ENCODE peak calls at places on chromosome 17, in five cellular contexts. P, J, N, K and S are unnamed samples.

GRCh38 chr17:33375086-33375485 is 82.0 kb upstream of the ASIC2 start:
- DNase-seq in K (no peak), N (no peak), P (no peak), J (peak), S (no peak)

GRCh38 chr17:7613769-7614421 is 802 bp downstream of the FXR2 start:
- DNase-seq in P (no peak), N (no peak), K (no peak), J (no peak), S (no peak)

GRCh38 chr17:6162216-6162615 is 92.0 kb downstream of the WSCD1 start:
- DNase-seq in N (no peak), K (no peak), P (peak), J (no peak), S (no peak)

GRCh38 chr17:3959295-3959899 is 4.8 kb downstream of the ATP2A3 start:
- DNase-seq in J (peak), K (no peak), N (no peak), P (no peak), S (no peak)

GRCh38 chr17:50346313-50347086 is 574 bp downstream of the XYLT2 start:
- DNase-seq in J (peak), N (peak), P (no peak), K (peak), S (peak)

GRCh38 chr17:83099570-83100181 is 20.3 kb downstream of the METRNL start:
- DNase-seq in P (no peak), K (no peak), N (peak), J (no peak), S (no peak)

GRCh38 chr17:10063730-10064221 is 134.6 kb downstream of the GAS7 start:
- DNase-seq in J (no peak), N (no peak), P (no peak), K (no peak), S (no peak)

GRCh38 chr17:1351967-1352366 is 48.1 kb downstream of the YWHAE start:
- DNase-seq in P (no peak), J (no peak), N (no peak), K (no peak), S (no peak)

GRCh38 chr17:40063034-40063765 is 435 bp downstream of the THRA start:
- DNase-seq in P (no peak), N (peak), J (peak), K (no peak), S (no peak)

GRCh38 chr17:6546069-6546718 is 10.2 kb downstream of the PITPNM3 start:
- DNase-seq in P (no peak), J (no peak), N (no peak), K (no peak), S (no peak)

GRCh38 chr17:921161-921560 is 58.4 kb downstream of the NXN start:
- DNase-seq in P (no peak), J (no peak), K (no peak), N (no peak), S (no peak)

GRCh38 chr17:60863892-60864673 is 186.4 kb downstream of the BCAS3 start:
- DNase-seq in N (no peak), J (no peak), K (no peak), P (no peak), S (no peak)

GRCh38 chr17:32152130-32152529 is 9.8 kb downstream of the RHOT1 start:
- DNase-seq in P (no peak), K (no peak), J (no peak), N (no peak), S (no peak)

GRCh38 chr17:82020874-82021727 is 1.6 kb downstream of the CENPX start:
- DNase-seq in P (no peak), N (peak), J (no peak), K (no peak), S (no peak)

GRCh38 chr17:56785396-56785795 is 48.3 kb downstream of the C17orf67 start:
- DNase-seq in P (no peak), N (no peak), J (no peak), K (no peak), S (no peak)

GRCh38 chr17:48555616-48556533 is 11.0 kb upstream of the HOXB2 start:
- DNase-seq in P (no peak), K (no peak), J (peak), N (no peak), S (no peak)

GRCh38 chr17:58531122-58531521 is 16.7 kb upstream of the MTMR4 start:
- DNase-seq in K (no peak), N (peak), P (no peak), J (no peak), S (no peak)

GRCh38 chr17:40827746-40828453 is 5.5 kb upstream of the KRT10 start:
- DNase-seq in J (peak), K (no peak), N (no peak), P (no peak), S (no peak)

GRCh38 chr17:28928061-28928460 is 23.3 kb downstream of the PHF12 start:
- DNase-seq in N (no peak), K (no peak), J (peak), P (no peak), S (no peak)

GRCh38 chr17:27245230-27245696 is 48.7 kb upstream of the WSB1 start:
- DNase-seq in K (peak), P (peak), N (peak), J (peak), S (peak)

GRCh38 chr17:691423-691822 is 23.2 kb downstream of the VPS53 start:
- DNase-seq in K (no peak), P (no peak), J (no peak), N (no peak), S (no peak)

GRCh38 chr17:17693253-17693954 is 12.1 kb downstream of the RAI1 start:
- DNase-seq in N (peak), J (no peak), K (no peak), P (no peak), S (no peak)

GRCh38 chr17:927611-928461 is 51.7 kb downstream of the NXN start:
- DNase-seq in J (no peak), P (no peak), N (no peak), K (no peak), S (no peak)

GRCh38 chr17:16507918-16508533 is 16.0 kb upstream of the LRRC75A start:
- DNase-seq in P (no peak), K (no peak), N (no peak), J (no peak), S (no peak)

GRCh38 chr17:43018008-43018853 is 4.0 kb downstream of the VAT1 start:
- DNase-seq in K (no peak), J (no peak), N (peak), P (no peak), S (no peak)
- TF ChIP-seq TAF1 in K (no peak), J (no peak), N (no peak), P (no peak), S (no peak)

DNA sequence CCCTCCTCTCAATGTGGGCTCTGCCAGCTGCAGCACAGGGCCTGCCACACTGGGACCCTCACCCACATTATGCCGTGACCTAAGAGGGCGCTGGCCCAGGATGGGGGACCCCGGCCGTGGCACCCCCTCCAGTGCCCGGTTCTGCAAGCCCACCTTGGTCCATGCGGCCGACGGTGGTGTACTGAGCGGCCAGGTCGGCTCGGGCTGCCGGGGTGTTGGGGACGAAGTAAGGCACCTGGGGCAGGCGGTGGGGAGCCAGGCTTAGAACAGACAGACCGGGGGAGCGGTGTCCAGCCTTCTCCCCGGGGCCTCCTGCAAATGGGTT is 6.5 kb downstream of the SGSH start:
- DNase-seq in N (no peak), P (no peak), K (no peak), J (no peak), S (no peak)
- TF ChIP-seq TAF1 in N (no peak), P (no peak), K (no peak), J (no peak), S (no peak)

GRCh38 chr17:75825748-75826370 is 18.3 kb downstream of the UNC13D start:
- DNase-seq in N (no peak), J (no peak), P (no peak), K (no peak), S (no peak)

GRCh38 chr17:75826561-75827290 is 17.5 kb downstream of the UNC13D start:
- DNase-seq in P (no peak), J (no peak), N (no peak), K (no peak), S (no peak)

GRCh38 chr17:75828741-75829140 is 15.5 kb downstream of the UNC13D start:
- DNase-seq in N (no peak), K (no peak), P (no peak), J (no peak), S (no peak)

GRCh38 chr17:75828051-75828400 is 16.2 kb downstream of the UNC13D start:
- DNase-seq in J (no peak), P (no peak), K (no peak), N (no peak), S (no peak)

GRCh38 chr17:75827291-75828050 is 16.7 kb downstream of the UNC13D start:
- DNase-seq in K (peak), J (no peak), P (peak), N (peak), S (peak)
- TF ChIP-seq TAF1 in K (no peak), J (no peak), P (peak), N (no peak), S (no peak)

GRCh38 chr17:79019631-79020584 is 4.1 kb upstream of the C1QTNF1 start:
- DNase-seq in N (peak), J (peak), K (peak), P (no peak), S (no peak)
- TF ChIP-seq TAF1 in N (no peak), J (no peak), K (no peak), P (no peak), S (no peak)

GRCh38 chr17:72119963-72120877 is 600 bp upstream of the SOX9 start:
- DNase-seq in P (no peak), N (peak), K (no peak), J (no peak), S (no peak)
- TF ChIP-seq TAF1 in P (no peak), N (no peak), K (no peak), J (no peak), S (no peak)

GRCh38 chr17:73318427-73318813 is 6.6 kb upstream of the CDC42EP4 start:
- DNase-seq in J (no peak), K (no peak), P (no peak), N (no peak), S (no peak)
- TF ChIP-seq TAF1 in J (no peak), K (no peak), P (no peak), N (no peak), S (no peak)

GRCh38 chr17:68457168-68457538 is at the start of gene WIPI1:
- DNase-seq in J (no peak), P (no peak), N (no peak), K (no peak), S (no peak)

GRCh38 chr17:68455756-68456528 is 1.4 kb downstream of the WIPI1 start:
- DNase-seq in N (peak), K (no peak), P (no peak), J (no peak), S (no peak)

GRCh38 chr17:68457539-68458259 is 403 bp upstream of the WIPI1 start:
- DNase-seq in K (peak), P (peak), J (peak), N (peak), S (peak)

GRCh38 chr17:68458260-68459029 is 1.1 kb upstream of the WIPI1 start:
- DNase-seq in K (no peak), N (no peak), P (no peak), J (no peak), S (no peak)

GRCh38 chr17:68456529-68457167 is 648 bp downstream of the WIPI1 start:
- DNase-seq in N (peak), K (no peak), J (no peak), P (peak), S (no peak)
- TF ChIP-seq TAF1 in N (no peak), K (no peak), J (no peak), P (peak), S (no peak)

GRCh38 chr17:74951680-74952421 is 16.2 kb downstream of the OTOP3 start:
- DNase-seq in K (no peak), N (no peak), P (no peak), J (no peak), S (no peak)

GRCh38 chr17:74949455-74950115 is 13.9 kb downstream of the OTOP3 start:
- DNase-seq in N (no peak), K (no peak), P (no peak), J (no peak), S (no peak)

GRCh38 chr17:74950207-74950606 is 14.5 kb downstream of the OTOP3 start:
- DNase-seq in J (no peak), K (no peak), P (no peak), N (no peak), S (no peak)

GRCh38 chr17:74952431-74953128 is 16.9 kb downstream of the OTOP3 start:
- DNase-seq in N (no peak), K (no peak), P (no peak), J (no peak), S (no peak)

DNA sequence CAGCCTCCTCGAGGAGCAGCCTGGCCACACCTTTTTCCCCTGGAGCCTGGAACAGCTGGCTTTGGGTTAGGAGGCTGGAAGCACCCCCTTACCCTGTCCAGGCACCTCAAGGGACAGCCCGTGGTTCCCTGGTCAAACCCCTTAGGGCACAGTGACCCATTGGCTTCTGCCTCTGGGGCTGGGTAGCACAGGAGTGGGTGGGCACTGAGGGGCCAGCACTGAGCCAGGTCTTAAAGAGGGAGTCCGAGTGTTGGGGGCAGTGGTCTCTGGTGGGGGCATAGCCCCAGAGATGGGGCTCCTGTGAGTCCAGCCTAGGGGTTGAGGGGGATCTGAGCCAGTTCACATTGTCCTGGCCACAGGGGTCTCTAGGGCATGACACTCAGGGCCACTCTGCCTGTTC is 15.4 kb downstream of the OTOP3 start:
- DNase-seq in K (no peak), P (no peak), N (no peak), J (no peak), S (no peak)
- TF ChIP-seq TAF1 in K (no peak), P (no peak), N (no peak), J (no peak), S (no peak)